ENCODE peak calls at places on chromosomes 12 and 14, in four cellular contexts. X, D, B and L are unnamed samples.

GRCh38 chr14:33586806-33587205 is 364.1 kb downstream of the EGLN3 start:
- DNase-seq in X (no peak), D (no peak), B (no peak), L (no peak)

GRCh38 chr12:101597164-101597563 is 2.4 kb downstream of the MYBPC1 start:
- DNase-seq in X (no peak), D (no peak), B (no peak), L (no peak)

GRCh38 chr12:101866615-101867373 is 10.6 kb upstream of the DRAM1 start:
- DNase-seq in X (no peak), D (no peak), B (no peak), L (no peak)

GRCh38 chr12:121165316-121165715 is 32.6 kb downstream of the P2RX7 start:
- DNase-seq in X (no peak), D (no peak), B (no peak), L (no peak)

GRCh38 chr14:36724162-36724561 is 62.5 kb downstream of the PAX9 start:
- DNase-seq in X (no peak), D (no peak), B (no peak), L (peak)

GRCh38 chr14:70881549-70882174 is 25.6 kb upstream of the PCNX1 start:
- DNase-seq in X (no peak), D (no peak), B (no peak), L (no peak)

GRCh38 chr14:102545461-102546265 is 36.1 kb upstream of the ANKRD9 start:
- DNase-seq in X (peak), D (no peak), B (no peak), L (peak)

GRCh38 chr12:122336015-122336946 is 70.0 kb upstream of the VPS33A start:
- DNase-seq in X (peak), D (peak), B (peak), L (peak)

GRCh38 chr12:92147491-92147890 is 1.8 kb upstream of the BTG1 start:
- DNase-seq in X (no peak), D (no peak), B (no peak), L (no peak)

GRCh38 chr12:89181271-89181920 is 170.9 kb downstream of the DUSP6 start:
- DNase-seq in X (no peak), D (no peak), B (no peak), L (no peak)

GRCh38 chr12:3885179-3886094 is 12.2 kb upstream of the PARP11 start:
- DNase-seq in X (peak), D (peak), B (peak), L (no peak)

GRCh38 chr12:124336742-124337520 is 42.0 kb downstream of the RFLNA start:
- DNase-seq in X (no peak), D (no peak), B (no peak), L (no peak)

GRCh38 chr14:103172921-103173320 is 49.7 kb downstream of the TNFAIP2 start:
- DNase-seq in X (no peak), D (no peak), B (no peak), L (no peak)

GRCh38 chr14:21528381-21529348 is 2.5 kb upstream of the SALL2 start:
- DNase-seq in X (peak), D (peak), B (no peak), L (no peak)

GRCh38 chr14:100629696-100630095 is 42.5 kb upstream of the BEGAIN start:
- DNase-seq in X (no peak), D (no peak), B (no peak), L (no peak)

GRCh38 chr12:85865905-85866304 is 8.2 kb upstream of the NTS start:
- DNase-seq in X (no peak), D (no peak), B (no peak), L (no peak)

GRCh38 chr12:47282206-47282605 is 202.4 kb upstream of the AMIGO2 start:
- DNase-seq in X (no peak), D (no peak), B (no peak), L (no peak)

GRCh38 chr12:93429448-93429847 is 12.3 kb downstream of the UBE2N start:
- DNase-seq in X (no peak), D (no peak), B (no peak), L (no peak)

GRCh38 chr14:45249847-45250575 is 3.0 kb downstream of the MIS18BP1 start:
- DNase-seq in X (peak), D (no peak), B (no peak), L (no peak)

GRCh38 chr12:65535951-65536350 is 257.5 kb downstream of the MSRB3 start:
- DNase-seq in X (no peak), D (no peak), B (no peak), L (no peak)

GRCh38 chr12:19994970-19995369 is 373.4 kb upstream of the PDE3A start:
- DNase-seq in X (no peak), D (no peak), B (no peak), L (no peak)

GRCh38 chr12:34400423-34400881 is 378.2 kb downstream of the ALG10 start:
- DNase-seq in X (no peak), D (peak), B (no peak), L (no peak)

GRCh38 chr14:49863483-49864262 is 11.1 kb upstream of the NEMF start:
- DNase-seq in X (no peak), D (peak), B (no peak), L (no peak)

GRCh38 chr12:62738611-62739010 is 196.3 kb downstream of the PPM1H start:
- DNase-seq in X (no peak), D (no peak), B (no peak), L (peak)

GRCh38 chr12:62737201-62737600 is 197.7 kb downstream of the PPM1H start:
- DNase-seq in X (no peak), D (no peak), B (no peak), L (no peak)

GRCh38 chr12:62738105-62738504 is 196.8 kb downstream of the PPM1H start:
- DNase-seq in X (no peak), D (no peak), B (no peak), L (no peak)

GRCh38 chr12:62736596-62736995 is 198.4 kb downstream of the PPM1H start:
- DNase-seq in X (no peak), D (no peak), B (no peak), L (no peak)

DNA sequence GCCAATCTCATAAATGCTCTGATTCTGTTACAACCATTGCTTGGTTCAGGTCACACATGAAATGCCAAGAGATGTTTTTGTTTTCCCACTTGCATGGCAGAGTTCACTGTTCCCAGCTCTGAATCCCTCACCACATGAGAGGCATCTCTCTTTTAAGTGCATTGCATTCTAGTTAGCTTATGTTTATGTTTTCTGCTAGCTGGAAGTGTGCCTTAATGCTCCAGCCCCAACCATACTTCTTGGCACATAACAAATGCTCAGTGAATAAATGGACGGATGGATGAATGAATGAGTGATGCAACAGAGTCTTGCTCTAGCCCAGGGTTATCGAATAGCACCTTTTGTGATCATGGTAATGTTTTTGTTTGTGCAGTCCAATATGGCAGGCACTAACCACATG is 197.3 kb downstream of the PPM1H start:
- DNase-seq in X (no peak), D (no peak), B (no peak), L (no peak)
- TF ChIP-seq ATF3 in X (no peak), D (no peak), B (no peak), L (no peak)

GRCh38 chr14:55382483-55382882 is 29.1 kb downstream of the ATG14 start:
- DNase-seq in X (no peak), D (no peak), B (no peak), L (no peak)

GRCh38 chr14:55384536-55384935 is 27.1 kb downstream of the ATG14 start:
- DNase-seq in X (no peak), D (no peak), B (no peak), L (no peak)

GRCh38 chr14:55381561-55381960 is 30.1 kb downstream of the ATG14 start:
- DNase-seq in X (no peak), D (no peak), B (no peak), L (no peak)

GRCh38 chr14:55383541-55384140 is 28.0 kb downstream of the ATG14 start:
- DNase-seq in X (no peak), D (peak), B (no peak), L (no peak)

DNA sequence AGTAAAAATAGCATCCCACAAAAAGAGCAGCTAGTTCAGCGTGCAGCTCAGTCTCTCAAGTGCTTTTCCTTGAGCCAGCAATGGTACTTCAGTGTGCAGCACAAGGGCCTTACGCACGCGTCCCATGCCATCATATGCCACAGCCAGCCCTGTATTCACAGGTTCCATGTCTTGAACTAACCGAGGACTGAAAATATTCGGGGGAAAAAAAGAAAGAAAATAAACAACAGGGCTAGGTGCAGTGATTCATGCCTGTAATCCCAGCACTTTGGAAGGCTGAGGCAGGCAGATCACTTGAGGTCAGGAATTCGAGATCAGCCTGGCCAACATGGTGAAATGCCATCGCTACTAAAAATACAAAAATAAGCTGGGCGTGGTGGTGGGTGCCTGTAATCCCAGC is 28.6 kb downstream of the ATG14 start:
- DNase-seq in X (no peak), D (no peak), B (no peak), L (no peak)
- TF ChIP-seq ATF3 in X (no peak), D (no peak), B (no peak), L (no peak)

GRCh38 chr12:112468041-112468440 is 49.3 kb downstream of the PTPN11 start:
- DNase-seq in X (no peak), D (no peak), B (no peak), L (no peak)

GRCh38 chr12:112463478-112463877 is 44.7 kb downstream of the PTPN11 start:
- DNase-seq in X (no peak), D (no peak), B (no peak), L (no peak)

GRCh38 chr12:112466835-112467234 is 48.1 kb downstream of the PTPN11 start:
- DNase-seq in X (no peak), D (no peak), B (no peak), L (no peak)

GRCh38 chr12:112466011-112466422 is 47.3 kb downstream of the PTPN11 start:
- DNase-seq in X (peak), D (no peak), B (no peak), L (no peak)

GRCh38 chr12:112464605-112465004 is 45.9 kb downstream of the PTPN11 start:
- DNase-seq in X (no peak), D (no peak), B (no peak), L (no peak)
- TF ChIP-seq ATF3 in X (no peak), D (no peak), B (no peak), L (no peak)

DNA sequence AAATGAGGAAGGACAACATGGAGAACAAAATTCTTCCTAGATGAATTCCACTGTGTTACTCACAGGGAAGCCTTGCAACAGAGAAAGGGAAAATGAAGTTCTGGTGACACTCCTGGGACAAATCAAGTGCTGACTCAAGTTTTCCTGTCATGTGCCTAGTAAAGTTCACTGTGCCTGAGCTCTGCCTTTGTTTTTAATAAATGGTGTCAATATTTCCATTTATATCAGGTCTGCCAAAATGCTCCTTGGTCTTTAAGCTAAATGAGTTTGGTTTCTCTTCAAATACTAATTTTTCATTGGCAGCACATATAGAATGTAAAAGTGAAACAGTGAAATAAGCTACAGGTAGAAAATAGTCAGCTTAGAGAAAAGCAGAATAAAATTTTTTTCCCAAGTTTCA is 33.0 kb downstream of the HIGD1C start:
- DNase-seq in X (peak), D (no peak), B (peak), L (no peak)
- TF ChIP-seq ATF3 in X (no peak), D (no peak), B (no peak), L (no peak)

GRCh38 chr12:7047318-7047717 is 13.2 kb upstream of the C1S start:
- DNase-seq in X (no peak), D (no peak), B (no peak), L (no peak)
- TF ChIP-seq ATF3 in X (no peak), D (no peak), B (no peak), L (no peak)